ENCODE peak calls at places on chromosomes 12 and 14, in five cellular contexts. P is uterus, N is right cardiac atrium, Y is heart left ventricle, D is SJSA1. O is an unnamed sample.

GRCh38 chr14:60215127-60215444 is 33.9 kb upstream of the PPM1A start:
- DNase-seq in P (no peak), N (no peak), Y (no peak), D (no peak), O (no peak)

GRCh38 chr14:105012171-105012985 is 8.5 kb downstream of the CDCA4 start:
- DNase-seq in P (no peak), N (peak), Y (no peak), D (no peak), O (no peak)

GRCh38 chr14:28468191-28469151 is 298.1 kb upstream of the FOXG1 start:
- DNase-seq in P (no peak), N (peak), Y (no peak), D (no peak), O (no peak)

GRCh38 chr12:6858796-6859195 is 6.8 kb downstream of the USP5 start:
- DNase-seq in P (no peak), N (no peak), Y (no peak), D (no peak), O (no peak)

GRCh38 chr14:90398315-90398811 is 1.5 kb downstream of the CALM1 start:
- DNase-seq in P (peak), N (no peak), Y (peak), D (no peak), O (no peak)

GRCh38 chr12:59811991-59812390 is 216.2 kb downstream of the SLC16A7 start:
- DNase-seq in P (no peak), N (peak), Y (peak), D (no peak), O (no peak)

GRCh38 chr12:25051583-25052190 is 102.8 kb upstream of the BCAT1 start:
- DNase-seq in P (no peak), N (no peak), Y (no peak), D (no peak), O (no peak)

GRCh38 chr12:75350413-75350812 is 15.9 kb downstream of the GLIPR1L1 start:
- DNase-seq in P (no peak), N (no peak), Y (no peak), D (no peak), O (no peak)

GRCh38 chr14:34165847-34166340 is 215.0 kb upstream of the EGLN3 start:
- DNase-seq in P (no peak), N (no peak), Y (no peak), D (no peak), O (no peak)

GRCh38 chr12:55072093-55072492 is 52.3 kb downstream of the NEUROD4 start:
- DNase-seq in P (no peak), N (peak), Y (peak), D (no peak), O (peak)

GRCh38 chr12:171743-172705 is 41.9 kb downstream of the SLC6A12 start:
- DNase-seq in P (no peak), N (no peak), Y (peak), D (no peak), O (no peak)

DNA sequence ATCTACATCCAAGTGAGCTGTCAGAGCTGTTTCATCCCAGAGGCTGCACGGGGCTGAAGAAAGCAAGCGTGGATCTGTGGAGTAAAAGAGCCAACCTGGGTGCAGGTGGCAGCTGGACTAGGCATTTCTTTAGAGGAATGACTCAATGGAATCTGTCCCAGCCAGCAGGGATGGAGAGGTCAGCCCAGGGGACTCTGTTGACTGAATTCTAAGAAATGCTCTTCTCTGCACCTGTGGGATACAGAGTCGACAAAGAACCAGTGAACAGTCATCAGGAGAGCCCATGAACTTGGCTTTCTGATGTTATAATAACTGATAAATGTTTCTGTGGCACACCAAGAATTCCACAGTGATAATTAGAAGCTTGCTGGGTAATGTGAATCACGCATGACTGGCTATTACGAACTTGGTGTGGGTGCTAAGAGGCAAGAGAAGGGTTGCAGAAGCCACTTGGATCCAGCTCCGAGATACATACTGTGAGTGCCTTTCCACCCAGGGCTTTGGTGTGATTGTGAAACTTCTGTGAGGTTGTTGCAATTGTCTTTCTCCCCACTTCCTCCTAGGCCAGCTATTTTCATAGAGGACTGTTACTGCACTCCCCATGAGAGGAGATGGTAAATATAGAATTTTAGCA is 16.2 kb downstream of the PYGL start:
- DNase-seq in P (no peak), N (no peak), Y (no peak), D (no peak), O (no peak)
- H3K27ac ChIP-seq in P (no peak), N (no peak), Y (no peak), D (no peak), O (peak)

DNA sequence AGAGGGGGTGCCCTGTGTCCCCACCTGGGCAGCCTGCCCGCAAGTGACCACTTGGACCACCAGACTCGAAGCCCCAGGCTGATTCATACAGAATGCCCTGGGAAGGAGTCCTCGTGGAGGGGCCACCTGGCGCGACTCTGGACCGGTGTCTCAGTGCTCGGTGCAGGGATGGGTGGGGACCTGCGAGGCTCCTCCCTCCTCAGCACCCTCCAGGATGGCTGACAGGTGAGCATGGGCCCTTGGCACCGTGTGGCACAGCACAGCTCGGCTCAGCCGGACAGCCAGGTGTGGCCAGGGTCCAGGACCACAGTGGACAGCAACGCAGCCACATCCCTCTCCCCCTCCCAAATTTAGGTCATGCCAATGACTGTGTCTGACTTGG is 44.5 kb downstream of the CCNK start:
- DNase-seq in P (no peak), N (peak), Y (peak), D (no peak), O (no peak)
- H3K27ac ChIP-seq in P (peak), N (no peak), Y (peak), D (no peak), O (no peak)

DNA sequence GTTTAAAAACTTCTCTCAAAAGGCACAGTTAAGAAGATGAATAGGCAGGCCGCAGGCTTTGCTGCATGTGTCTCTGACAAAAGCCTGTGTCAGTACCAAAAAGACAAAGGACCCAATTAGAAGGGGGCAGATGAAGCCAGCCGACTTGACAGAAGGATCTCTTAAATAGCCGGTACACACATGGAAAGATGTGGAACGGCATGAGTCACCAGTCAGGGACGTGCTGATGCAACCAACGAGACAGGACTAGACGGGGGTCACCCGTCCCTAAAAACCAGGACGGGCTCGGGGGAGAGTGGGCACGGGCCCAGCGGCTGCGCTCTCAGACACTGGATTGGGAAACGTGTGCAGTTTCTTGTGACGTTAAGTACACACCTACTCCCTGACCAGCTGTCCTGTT is 34.6 kb upstream of the MMP17 start:
- DNase-seq in P (no peak), N (no peak), Y (no peak), D (no peak), O (no peak)
- H3K27ac ChIP-seq in P (no peak), N (no peak), Y (no peak), D (no peak), O (no peak)

DNA sequence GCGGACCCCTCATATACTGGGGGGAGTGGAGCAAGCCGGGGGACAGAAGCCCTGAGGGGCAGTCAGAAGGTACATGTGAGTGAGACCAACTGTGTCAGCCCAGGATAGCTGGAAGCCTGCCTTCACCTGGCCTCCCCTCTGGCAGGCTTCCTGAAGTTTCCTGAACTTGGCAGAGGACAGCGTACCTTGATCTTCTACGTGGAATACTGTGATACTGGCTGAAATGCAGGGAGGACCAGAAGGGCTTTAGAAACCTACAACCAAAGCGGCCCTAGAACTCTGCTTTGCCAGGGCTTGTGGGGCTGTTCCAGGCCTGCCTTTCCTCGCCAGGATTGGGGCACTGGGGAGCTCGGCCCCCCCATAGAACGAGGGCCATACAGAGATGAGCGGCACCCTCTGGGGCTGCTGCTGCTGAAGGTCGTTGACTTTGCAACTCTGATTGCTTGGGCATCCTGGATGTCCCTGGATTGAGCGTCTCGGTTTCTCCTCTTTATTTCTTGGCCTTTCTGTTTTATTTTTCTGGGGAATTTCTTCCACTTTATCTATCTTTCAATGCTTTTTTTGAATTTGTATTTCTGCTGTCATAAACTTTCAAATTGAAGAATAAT is 66.5 kb downstream of the SLC25A47 start:
- DNase-seq in P (no peak), N (no peak), Y (no peak), D (no peak), O (no peak)
- H3K27ac ChIP-seq in P (peak), N (peak), Y (no peak), D (no peak), O (no peak)

GRCh38 chr14:36652542-36653201 is 9.0 kb upstream of the PAX9 start:
- DNase-seq in P (no peak), N (no peak), Y (no peak), D (no peak), O (no peak)

GRCh38 chr14:36655571-36655962 is 6.1 kb upstream of the PAX9 start:
- DNase-seq in P (no peak), N (no peak), Y (no peak), D (no peak), O (no peak)

GRCh38 chr14:36654185-36655053 is 7.2 kb upstream of the PAX9 start:
- DNase-seq in P (no peak), N (no peak), Y (no peak), D (no peak), O (no peak)

GRCh38 chr14:36655054-36655381 is 6.6 kb upstream of the PAX9 start:
- DNase-seq in P (no peak), N (no peak), Y (no peak), D (no peak), O (no peak)

DNA sequence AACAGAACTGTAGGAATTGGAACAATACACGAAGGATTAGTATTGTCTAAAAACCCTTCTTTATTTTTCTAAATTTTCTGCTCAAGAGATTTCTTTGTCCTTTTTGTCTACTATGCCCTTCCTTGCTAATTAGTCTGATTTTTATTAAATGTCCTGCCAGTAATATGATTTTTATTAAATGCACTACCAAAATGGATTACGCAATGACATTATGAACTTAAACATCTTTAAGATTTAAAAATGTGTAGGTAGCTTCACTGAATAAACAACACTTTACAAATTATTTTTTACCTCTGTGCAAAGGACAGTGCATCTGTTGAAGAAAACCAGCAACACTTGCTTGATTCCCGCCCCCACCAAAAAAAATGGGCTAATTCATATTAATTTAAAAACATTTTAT is 8.2 kb upstream of the PAX9 start:
- DNase-seq in P (no peak), N (no peak), Y (no peak), D (no peak), O (no peak)
- H3K27ac ChIP-seq in P (no peak), N (no peak), Y (no peak), D (no peak), O (no peak)

GRCh38 chr12:9065607-9065856 is 50.2 kb downstream of the A2M start:
- DNase-seq in P (no peak), N (no peak), Y (no peak), D (no peak), O (no peak)

GRCh38 chr12:9066755-9067433 is 48.8 kb downstream of the A2M start:
- DNase-seq in P (no peak), N (no peak), Y (no peak), D (no peak), O (no peak)

GRCh38 chr12:9064815-9065606 is 50.7 kb downstream of the A2M start:
- DNase-seq in P (peak), N (peak), Y (peak), D (peak), O (peak)

GRCh38 chr12:9064201-9064814 is 51.4 kb downstream of the A2M start:
- DNase-seq in P (peak), N (peak), Y (peak), D (peak), O (peak)

GRCh38 chr12:9066183-9066623 is 49.5 kb downstream of the A2M start:
- DNase-seq in P (no peak), N (peak), Y (no peak), D (no peak), O (no peak)
- H3K27ac ChIP-seq in P (no peak), N (no peak), Y (no peak), D (no peak), O (no peak)

DNA sequence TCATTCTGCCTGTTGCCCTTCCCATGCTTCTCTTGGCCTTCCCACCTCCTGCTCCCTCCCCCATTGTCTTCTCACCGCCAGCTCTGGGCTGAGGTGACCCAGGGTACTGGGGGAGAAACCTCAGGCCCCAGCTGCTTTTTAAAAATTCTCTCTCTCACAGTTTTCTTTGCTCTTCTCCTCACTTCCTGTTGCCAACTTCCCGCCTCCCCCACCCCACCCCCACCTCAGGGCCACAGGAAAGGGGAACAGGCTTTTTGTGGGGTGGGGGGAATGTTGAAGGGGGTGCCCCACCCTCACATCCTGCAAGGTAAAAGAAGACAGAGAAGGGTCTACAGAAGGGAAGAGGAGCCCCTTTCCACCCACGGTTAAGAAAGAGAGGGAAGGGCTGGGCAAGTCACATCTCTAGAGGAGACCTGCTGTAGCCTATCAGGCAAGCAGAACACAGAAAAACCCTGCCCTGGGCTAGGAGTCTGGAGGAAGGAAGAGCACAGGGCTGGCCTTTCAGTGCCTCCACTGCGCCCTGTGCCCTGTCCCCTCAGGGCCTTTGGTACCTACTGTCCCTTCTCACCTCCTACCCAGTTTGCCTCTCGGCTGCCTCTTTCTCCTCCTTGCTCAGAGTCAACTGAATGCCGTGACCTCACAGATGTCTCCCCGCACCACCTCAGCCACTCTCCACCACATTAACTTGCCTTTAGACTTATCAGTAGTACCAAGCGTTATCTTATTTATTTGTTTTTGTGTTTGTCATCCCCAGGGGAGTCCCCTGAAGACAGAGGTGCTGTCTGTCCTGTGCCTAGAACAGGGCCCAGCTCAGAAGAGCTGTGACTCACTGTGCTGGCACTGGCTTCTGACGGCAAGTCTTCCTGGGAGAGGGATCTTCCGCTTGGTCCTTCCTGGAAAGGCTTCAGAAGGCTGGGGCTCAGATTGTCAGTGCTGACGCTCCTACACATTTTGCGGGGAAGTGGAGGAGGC is 1.7 kb downstream of the ARHGAP9 start:
- DNase-seq in P (no peak), N (peak), Y (no peak), D (peak), O (no peak)
- H3K27ac ChIP-seq in P (no peak), N (peak), Y (peak), D (peak), O (peak)

O was measured in caudate nucleus.